ENCODE peak calls at places on chromosomes 11 and 22, in four cellular contexts. L, J, F and S are unnamed samples.
A peak's percentile ranks its signal among the peaks of the same experiment; 100 is the strongest.

GRCh38 chr11:117020287-117020686 is 77.9 kb downstream of the SIK3 start:
- DNase-seq in L (no peak), J (no peak), F (peak; percentile 30), S (no peak)

GRCh38 chr11:130156108-130157022 is 3.2 kb upstream of the ST14 start:
- DNase-seq in L (no peak), J (peak; percentile 28), F (peak; percentile 44), S (no peak)

GRCh38 chr22:30056015-30056414 is 24.2 kb upstream of the HORMAD2 start:
- DNase-seq in L (no peak), J (no peak), F (no peak), S (no peak)

GRCh38 chr11:61587951-61588695 is 7.2 kb upstream of the SYT7 start:
- DNase-seq in L (peak; percentile 67), J (peak; percentile 78), F (peak; percentile 81), S (peak; percentile 81)

GRCh38 chr11:116164843-116165242 is 607.9 kb downstream of the BUD13 start:
- DNase-seq in L (no peak), J (no peak), F (no peak), S (no peak)

GRCh38 chr11:130828741-130829140 is 87.5 kb downstream of the SNX19 start:
- DNase-seq in L (no peak), J (no peak), F (no peak), S (peak; percentile 73)

GRCh38 chr11:86726118-86726748 is 53.8 kb upstream of the ME3 start:
- DNase-seq in L (no peak), J (no peak), F (no peak), S (no peak)

GRCh38 chr11:112269139-112269538 is 8.5 kb upstream of the PLET1 start:
- DNase-seq in L (no peak), J (no peak), F (no peak), S (no peak)

GRCh38 chr11:121426476-121427454 is 25.3 kb upstream of the SORL1 start:
- DNase-seq in L (peak; percentile 56), J (peak; percentile 13), F (peak; percentile 56), S (peak; percentile 67)

GRCh38 chr11:11239959-11240358 is 113.1 kb downstream of the CSNK2A3 start:
- DNase-seq in L (no peak), J (no peak), F (no peak), S (no peak)

GRCh38 chr22:34236527-34236926 is 316.3 kb upstream of the LARGE1 start:
- DNase-seq in L (no peak), J (no peak), F (no peak), S (no peak)

GRCh38 chr11:134939905-134940304 is 527.9 kb upstream of the B3GAT1 start:
- DNase-seq in L (no peak), J (no peak), F (no peak), S (no peak)

GRCh38 chr11:15045209-15045608 is 28.2 kb upstream of the CALCB start:
- DNase-seq in L (no peak), J (no peak), F (no peak), S (no peak)

GRCh38 chr22:24994070-24994763 is 41.7 kb downstream of the KIAA1671 start:
- DNase-seq in L (peak; percentile 58), J (no peak), F (peak; percentile 87), S (no peak)

GRCh38 chr22:22045576-22046335 is 63.2 kb upstream of the TOP3B start:
- DNase-seq in L (no peak), J (no peak), F (no peak), S (no peak)

GRCh38 chr11:131886201-131886600 is 515.8 kb downstream of the NTM start:
- DNase-seq in L (no peak), J (no peak), F (no peak), S (no peak)

GRCh38 chr11:70501933-70502540 is 103.7 kb downstream of the CTTN start:
- DNase-seq in L (no peak), J (no peak), F (no peak), S (peak; percentile 49)

GRCh38 chr11:85809191-85809590 is 1.8 kb downstream of the SYTL2 start:
- DNase-seq in L (no peak), J (no peak), F (no peak), S (no peak)

GRCh38 chr11:64441127-64441526 is 82.2 kb downstream of the RPS6KA4 start:
- DNase-seq in L (no peak), J (no peak), F (no peak), S (no peak)

GRCh38 chr11:119752946-119753345 is 23.9 kb upstream of the NECTIN1 start:
- DNase-seq in L (no peak), J (no peak), F (no peak), S (no peak)

GRCh38 chr11:16924826-16925494 is 89.3 kb downstream of the PLEKHA7 start:
- DNase-seq in L (peak; percentile 86), J (peak; percentile 96), F (peak; percentile 89), S (peak; percentile 74)

GRCh38 chr11:130487390-130488186 is 39.1 kb downstream of the ADAMTS15 start:
- DNase-seq in L (no peak), J (no peak), F (no peak), S (no peak)

GRCh38 chr11:78290293-78291176 is 101.8 kb downstream of the USP35 start:
- DNase-seq in L (peak; percentile 28), J (no peak), F (no peak), S (no peak)

GRCh38 chr11:122791411-122791810 is 46.9 kb upstream of the CRTAM start:
- DNase-seq in L (no peak), J (no peak), F (no peak), S (no peak)

GRCh38 chr22:44211256-44211945 is 30.7 kb downstream of the PARVG start:
- DNase-seq in L (no peak), J (no peak), F (peak; percentile 14), S (no peak)

GRCh38 chr11:130601141-130601540 is 152.7 kb downstream of the ADAMTS15 start:
- DNase-seq in L (peak; percentile 36), J (no peak), F (peak; percentile 63), S (peak; percentile 92)

GRCh38 chr22:49192180-49192856 is 635.4 kb downstream of the BRD1 start:
- DNase-seq in L (no peak), J (no peak), F (no peak), S (no peak)

GRCh38 chr22:49191506-49191980 is 636.1 kb downstream of the BRD1 start:
- DNase-seq in L (no peak), J (no peak), F (no peak), S (no peak)

GRCh38 chr22:49189871-49190270 is 637.8 kb downstream of the BRD1 start:
- DNase-seq in L (no peak), J (no peak), F (no peak), S (no peak)

GRCh38 chr22:49192857-49193250 is 634.8 kb downstream of the BRD1 start:
- DNase-seq in L (no peak), J (no peak), F (no peak), S (no peak)

DNA sequence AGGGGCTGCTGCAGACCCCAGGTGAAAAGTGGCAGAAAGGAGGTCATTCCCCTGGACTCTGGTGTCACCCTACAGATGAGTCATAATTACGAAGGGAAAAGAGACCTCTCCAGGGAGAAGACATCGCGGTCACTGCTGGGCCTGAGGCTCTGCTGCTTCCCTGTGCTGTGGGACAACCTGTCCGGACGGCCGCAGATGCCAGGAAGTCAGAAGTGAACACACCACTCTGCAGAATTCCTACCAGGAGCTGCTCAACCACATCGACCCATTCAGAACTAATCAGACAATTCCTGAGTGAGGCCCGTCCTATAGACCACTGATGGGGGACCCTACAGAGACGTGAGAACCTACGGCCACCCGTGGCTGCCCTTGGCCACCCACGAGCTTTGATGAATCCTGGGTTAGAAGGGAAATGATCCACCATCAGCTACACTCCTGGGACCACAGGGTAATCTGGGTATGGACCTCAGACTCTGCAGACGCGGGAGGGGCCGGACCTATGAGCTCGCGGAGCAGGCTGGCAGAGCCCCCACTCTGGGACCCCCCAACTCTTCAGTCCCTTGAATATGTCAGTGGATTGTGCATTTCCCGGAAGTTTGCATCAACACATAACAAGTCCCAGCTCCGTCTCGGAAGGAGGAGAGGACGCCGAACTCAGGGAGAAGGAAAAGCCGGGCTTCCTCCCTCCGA is 636.7 kb downstream of the BRD1 start:
- DNase-seq in L (no peak), J (no peak), F (no peak), S (no peak)
- H3K4me3 ChIP-seq in L (no peak overlapping the region), J (no peak overlapping the region), F (no peak overlapping the region), S (no peak overlapping the region)

GRCh38 chr11:5107285-5107684 is 30.9 kb downstream of the OR52A5 start:
- DNase-seq in L (no peak), J (no peak), F (no peak), S (no peak)
- TF ChIP-seq EP300 in L (no peak), J (no peak), F (no peak), S (no peak)

GRCh38 chr22:49349841-49350381 is 477.8 kb downstream of the BRD1 start:
- DNase-seq in L (no peak), J (no peak), F (no peak), S (no peak)

GRCh38 chr22:49352361-49353169 is 475.1 kb downstream of the BRD1 start:
- DNase-seq in L (peak; percentile 22), J (no peak), F (no peak), S (no peak)

GRCh38 chr22:49353185-49353584 is 474.5 kb downstream of the BRD1 start:
- DNase-seq in L (peak; percentile 16), J (no peak), F (no peak), S (no peak)

GRCh38 chr22:49350441-49351121 is 477.1 kb downstream of the BRD1 start:
- DNase-seq in L (no peak), J (no peak), F (peak; percentile 2), S (no peak)

DNA sequence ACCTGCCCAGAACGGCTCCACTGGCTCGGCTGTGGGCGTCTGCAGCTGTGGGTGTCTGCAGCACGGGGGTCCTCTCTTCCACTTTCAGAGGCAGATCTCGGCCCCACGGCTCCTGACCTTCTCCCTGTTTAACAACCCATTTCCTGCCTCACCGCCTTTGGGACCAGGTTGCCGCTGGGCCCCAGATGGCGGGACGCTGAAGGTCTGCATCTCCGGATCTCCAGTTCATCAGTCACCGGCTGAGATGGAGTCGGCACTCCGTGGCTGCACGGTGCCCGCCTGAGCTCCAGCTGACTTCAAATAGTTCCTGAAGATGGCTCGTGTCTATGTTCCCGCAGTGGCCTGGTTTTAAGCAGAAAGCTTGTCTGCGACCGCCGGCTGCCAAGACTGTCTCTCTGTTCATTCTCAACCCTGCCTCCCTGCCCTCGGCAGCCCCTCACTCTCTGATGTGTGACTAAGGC is 475.9 kb downstream of the BRD1 start:
- DNase-seq in L (peak; percentile 22), J (no peak), F (no peak), S (no peak)
- H3K9me3 ChIP-seq in L (no peaks in the 10 kb centered on the region), J (no peaks in the 10 kb centered on the region), F (no peaks in the 10 kb centered on the region), S (no peaks in the 10 kb centered on the region)

DNA sequence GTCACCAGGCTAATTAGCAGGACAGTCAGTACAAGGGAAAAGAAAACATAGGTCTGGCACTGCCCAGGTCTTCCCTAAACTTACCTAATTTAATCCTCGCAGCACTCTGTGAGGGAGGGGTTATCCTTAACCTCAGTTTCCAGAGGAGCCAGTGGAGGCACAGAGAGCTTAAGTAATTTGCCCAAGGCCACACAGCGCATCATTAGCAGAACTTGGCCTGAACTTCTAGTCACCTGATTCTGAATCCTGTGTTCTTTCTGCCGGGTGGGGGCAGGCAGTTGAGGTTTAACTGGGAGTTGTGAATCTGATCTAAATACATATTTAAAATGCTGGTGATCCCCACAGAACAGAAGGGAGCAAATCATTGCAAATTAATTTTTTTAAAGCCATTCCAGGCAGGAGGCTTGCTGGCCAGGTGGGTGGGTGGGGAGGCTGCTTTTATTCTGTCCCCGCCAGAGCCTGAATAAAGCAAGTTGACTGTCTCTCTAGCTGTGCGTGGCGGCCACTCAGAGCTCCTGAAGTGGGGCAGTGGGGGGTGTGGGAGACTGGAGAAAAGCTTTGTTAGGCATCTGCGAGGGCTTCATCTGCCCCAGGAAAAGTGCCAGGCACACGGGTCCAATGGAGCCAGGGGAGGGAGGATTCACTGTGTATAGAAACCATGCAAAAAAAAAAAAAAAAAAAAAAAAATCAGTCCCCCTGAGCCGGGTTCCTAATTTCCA is 66.1 kb downstream of the NFAM1 start:
- DNase-seq in L (no peak), J (no peak), F (no peak), S (no peak)
- H3K4me3 ChIP-seq in L (no peak overlapping the region), J (no peak overlapping the region), F (no peak overlapping the region), S (no peak overlapping the region)